ENCODE peak calls at places on chromosomes 3 and 15, in eight cellular contexts. N, R, O, U, K, Q, I and C are unnamed samples. For H3K36me3, the result is how much of the 10 kb centered on the place peaks cover.

GRCh38 chr3:56799251-56799882 is 2.4 kb downstream of the ARHGEF3 start:
- DNase-seq in N (no peak), R (peak), O (no peak), U (peak), K (peak), Q (peak), I (peak), C (peak)

GRCh38 chr15:64571857-64572291 is 111.5 kb downstream of the ZNF609 start:
- DNase-seq in N (no peak), R (no peak), O (peak), U (no peak), K (no peak), Q (no peak), I (no peak), C (no peak)

GRCh38 chr3:100864471-100865268 is 128.6 kb downstream of the ABI3BP start:
- DNase-seq in N (no peak), R (no peak), O (no peak), U (no peak), K (no peak), Q (no peak), I (no peak), C (no peak)

GRCh38 chr3:125480656-125481374 is 39.2 kb downstream of the SNX4 start:
- DNase-seq in N (no peak), R (no peak), O (no peak), U (peak), K (no peak), Q (no peak), I (peak), C (peak)

GRCh38 chr3:186180891-186181471 is 72.1 kb upstream of the ETV5 start:
- DNase-seq in N (no peak), R (no peak), O (no peak), U (no peak), K (no peak), Q (no peak), I (no peak), C (no peak)

GRCh38 chr3:15051531-15051930 is 13.6 kb downstream of the MRPS25 start:
- DNase-seq in N (no peak), R (peak), O (peak), U (peak), K (peak), Q (no peak), I (peak), C (peak)

GRCh38 chr3:10941972-10942371 is 50.6 kb upstream of the SLC6A1 start:
- DNase-seq in N (no peak), R (no peak), O (no peak), U (peak), K (no peak), Q (no peak), I (no peak), C (peak)

GRCh38 chr3:155309581-155309980 is 16.1 kb upstream of the STRIT1 start:
- DNase-seq in N (no peak), R (no peak), O (no peak), U (no peak), K (no peak), Q (no peak), I (no peak), C (no peak)

GRCh38 chr15:25790003-25790660 is 73.0 kb downstream of the ATP10A start:
- DNase-seq in N (peak), R (no peak), O (no peak), U (no peak), K (peak), Q (no peak), I (peak), C (no peak)

GRCh38 chr15:38817427-38818155 is 253.0 kb upstream of the RASGRP1 start:
- DNase-seq in N (peak), R (peak), O (peak), U (peak), K (peak), Q (peak), I (peak), C (peak)

GRCh38 chr3:30623375-30623774 is 17.0 kb downstream of the TGFBR2 start:
- DNase-seq in N (no peak), R (no peak), O (no peak), U (no peak), K (no peak), Q (no peak), I (peak), C (no peak)

GRCh38 chr15:59642351-59642750 is 15.0 kb downstream of the GTF2A2 start:
- DNase-seq in N (no peak), R (no peak), O (no peak), U (no peak), K (no peak), Q (no peak), I (no peak), C (peak)
- TF ChIP-seq CTCF in N (no peak), R (peak), O (peak), U (no peak), K (peak), Q (peak), I (no peak), C (peak)

GRCh38 chr15:92829875-92830274 is 70.2 kb upstream of the CHD2 start:
- DNase-seq in N (no peak), R (no peak), O (no peak), U (no peak), K (no peak), Q (no peak), I (no peak), C (no peak)

GRCh38 chr15:92832992-92833438 is 67.1 kb upstream of the CHD2 start:
- DNase-seq in N (no peak), R (no peak), O (no peak), U (no peak), K (no peak), Q (no peak), I (peak), C (peak)

GRCh38 chr15:92833493-92834271 is 66.4 kb upstream of the CHD2 start:
- DNase-seq in N (no peak), R (no peak), O (no peak), U (no peak), K (no peak), Q (no peak), I (no peak), C (no peak)

GRCh38 chr15:92831459-92832229 is 68.5 kb upstream of the CHD2 start:
- DNase-seq in N (peak), R (peak), O (peak), U (peak), K (peak), Q (peak), I (peak), C (peak)
- H3K4me3 ChIP-seq in N (peak), R (peak), O (peak), U (peak), K (no peak), Q (peak), I (peak), C (peak)

GRCh38 chr3:149167898-149168297 is 38.5 kb downstream of the HPS3 start:
- DNase-seq in N (no peak), R (no peak), O (no peak), U (no peak), K (no peak), Q (no peak), I (no peak), C (no peak)
- H3K36me3 ChIP-seq in N (under half), R (under half), O (under half), U (under half), K (under half), Q (under half), I (under half), C (under half)

DNA sequence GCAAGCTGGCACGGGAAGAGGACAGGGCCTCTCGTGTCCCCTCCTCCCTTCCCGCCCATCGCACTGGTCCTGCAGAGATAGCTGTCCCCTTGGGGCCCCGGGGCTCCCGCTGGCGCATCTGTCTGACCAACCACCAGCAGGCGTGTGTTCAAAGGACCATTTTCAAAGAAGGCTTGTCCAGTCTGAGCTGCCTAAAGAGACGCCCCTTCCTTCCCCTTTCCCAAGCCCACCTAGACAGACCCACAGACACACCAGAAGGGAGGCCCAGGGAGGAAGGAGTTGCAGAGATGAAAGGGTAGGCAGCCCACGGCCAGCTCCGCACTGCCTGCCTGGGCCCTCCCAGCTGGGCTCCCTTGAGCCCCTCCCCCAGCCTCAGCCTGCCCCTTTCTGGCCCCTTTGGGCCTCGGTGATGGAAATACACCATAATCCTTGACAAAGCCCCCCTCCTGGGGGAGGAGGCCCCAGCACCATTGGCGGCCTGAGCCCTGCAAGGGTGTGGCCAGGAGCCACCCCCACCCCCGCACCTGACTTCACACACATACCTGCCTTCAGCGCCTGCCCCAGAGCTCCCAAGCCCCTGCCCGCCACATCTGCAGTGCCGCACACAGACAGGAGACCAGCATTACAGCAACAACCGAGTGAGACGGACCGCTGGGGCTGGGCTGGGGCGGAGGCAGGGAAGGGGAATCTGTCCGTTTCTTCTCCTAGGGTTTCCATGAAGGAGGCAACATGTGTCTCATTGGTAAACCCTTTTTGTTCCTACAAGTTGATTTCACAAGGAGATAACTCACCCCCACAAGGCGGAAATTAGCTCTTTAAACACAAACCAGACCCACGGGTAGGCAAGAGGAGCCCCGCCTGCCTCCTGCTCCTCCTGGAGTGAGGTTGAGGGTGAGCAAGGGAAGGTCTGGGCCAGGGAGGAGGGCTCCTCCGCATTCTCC is at the start of gene STRA6:
- DNase-seq in N (no peak), R (no peak), O (peak), U (peak), K (peak), Q (no peak), I (no peak), C (peak)
- TF ChIP-seq CTCF in N (no peak), R (no peak), O (peak), U (no peak), K (peak), Q (no peak), I (no peak), C (no peak)

GRCh38 chr3:12841970-12842328 is 584 bp upstream of the RPL32 start:
- DNase-seq in N (no peak), R (no peak), O (no peak), U (no peak), K (no peak), Q (no peak), I (no peak), C (no peak)
- H3K4me3 ChIP-seq in N (peak), R (peak), O (peak), U (peak), K (no peak), Q (peak), I (peak), C (peak)

GRCh38 chr3:170100937-170101336 is 63.1 kb downstream of the GPR160 start:
- DNase-seq in N (no peak), R (no peak), O (no peak), U (no peak), K (no peak), Q (no peak), I (no peak), C (no peak)
- H3K36me3 ChIP-seq in N (half or more), R (under half), O (half or more), U (under half), K (under half), Q (under half), I (under half), C (half or more)

DNA sequence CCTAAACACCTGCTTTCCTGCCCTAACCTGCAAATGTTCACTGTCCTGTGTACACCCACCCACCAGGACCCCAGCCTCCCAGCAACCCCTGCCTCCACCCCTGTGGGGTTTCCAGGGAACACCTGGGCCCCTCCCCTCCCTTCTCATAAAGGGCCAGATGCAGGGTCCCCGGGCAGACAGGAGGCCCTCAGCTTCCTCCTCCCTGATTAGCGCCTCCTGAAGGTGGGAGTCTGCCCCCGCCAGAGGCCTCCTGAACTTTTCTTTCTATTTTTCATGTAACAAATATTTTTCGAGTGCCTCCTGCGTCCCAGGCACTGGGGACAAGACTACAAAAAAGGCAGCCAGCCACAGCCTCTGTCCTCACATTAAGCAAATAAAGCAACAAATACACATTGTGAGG is 135.4 kb upstream of the LINGO1 start:
- DNase-seq in N (no peak), R (no peak), O (no peak), U (no peak), K (no peak), Q (no peak), I (no peak), C (no peak)
- TF ChIP-seq CTCF in N (no peak), R (peak), O (no peak), U (no peak), K (no peak), Q (no peak), I (no peak), C (no peak)

GRCh38 chr3:3799173-3800075 is at the start of gene LRRN1:
- DNase-seq in N (peak), R (no peak), O (peak), U (peak), K (peak), Q (peak), I (no peak), C (no peak)
- H3K4me3 ChIP-seq in N (peak), R (no peak), O (no peak), U (peak), K (peak), Q (peak), I (peak), C (peak)